ENCODE peak calls at places on chromosome 15, in four cellular contexts. One of them, this sample, is unnamed.
A peak's percentile ranks its signal among the peaks of the same experiment; 100 is the strongest.

GRCh38 chr15:64035525-64035924 is 10.8 kb downstream of the DAPK2 start:
- DNase-seq in iPS-NIHi11: no peak
- DNase-seq in stimulated activated CD4-positive, alpha-beta T cell treated with anti-CD3 and anti-CD28 coated beads, Interleukin-1b, Interleukin-23, amount 100 ng/mL, for 24 hours: no peak
- DNase-seq in EL: no peak
- DNase-seq in this sample: no peak

GRCh38 chr15:25508369-25509002 is 69.7 kb upstream of the UBE3A start:
- DNase-seq in stimulated activated CD4-positive, alpha-beta T cell treated with anti-CD3 and anti-CD28 coated beads, Interleukin-1b, Interleukin-23, amount 100 ng/mL, for 24 hours: no peak
- DNase-seq in iPS-NIHi11: peak; percentile 50
- DNase-seq in EL: peak; percentile 13
- DNase-seq in this sample: peak; percentile 61

GRCh38 chr15:58434334-58434888 is 2.6 kb downstream of the LIPC start:
- DNase-seq in iPS-NIHi11: peak; percentile 35
- DNase-seq in stimulated activated CD4-positive, alpha-beta T cell treated with anti-CD3 and anti-CD28 coated beads, Interleukin-1b, Interleukin-23, amount 100 ng/mL, for 24 hours: no peak
- DNase-seq in EL: no peak
- DNase-seq in this sample: no peak

GRCh38 chr15:80831606-80832224 is 52.5 kb downstream of the CEMIP start:
- DNase-seq in iPS-NIHi11: no peak
- DNase-seq in stimulated activated CD4-positive, alpha-beta T cell treated with anti-CD3 and anti-CD28 coated beads, Interleukin-1b, Interleukin-23, amount 100 ng/mL, for 24 hours: no peak
- DNase-seq in EL: no peak
- DNase-seq in this sample: no peak

GRCh38 chr15:90553248-90553745 is 23.6 kb downstream of the CRTC3 start:
- DNase-seq in EL: peak; percentile 87
- DNase-seq in stimulated activated CD4-positive, alpha-beta T cell treated with anti-CD3 and anti-CD28 coated beads, Interleukin-1b, Interleukin-23, amount 100 ng/mL, for 24 hours: no peak
- DNase-seq in iPS-NIHi11: no peak
- DNase-seq in this sample: peak; percentile 75

GRCh38 chr15:29468899-29469298 is 199.3 kb upstream of the NSMCE3 start:
- DNase-seq in EL: no peak
- DNase-seq in iPS-NIHi11: no peak
- DNase-seq in stimulated activated CD4-positive, alpha-beta T cell treated with anti-CD3 and anti-CD28 coated beads, Interleukin-1b, Interleukin-23, amount 100 ng/mL, for 24 hours: no peak
- DNase-seq in this sample: no peak

GRCh38 chr15:94239474-94239873 is 8.1 kb downstream of the MCTP2 start:
- DNase-seq in EL: no peak
- DNase-seq in iPS-NIHi11: no peak
- DNase-seq in stimulated activated CD4-positive, alpha-beta T cell treated with anti-CD3 and anti-CD28 coated beads, Interleukin-1b, Interleukin-23, amount 100 ng/mL, for 24 hours: no peak
- DNase-seq in this sample: no peak

GRCh38 chr15:63605816-63606215 is 8.6 kb downstream of the FBXL22 start:
- DNase-seq in EL: no peak
- DNase-seq in stimulated activated CD4-positive, alpha-beta T cell treated with anti-CD3 and anti-CD28 coated beads, Interleukin-1b, Interleukin-23, amount 100 ng/mL, for 24 hours: peak; percentile 42
- DNase-seq in iPS-NIHi11: no peak
- DNase-seq in this sample: no peak

GRCh38 chr15:50256188-50257041 is 9.1 kb downstream of the HDC start:
- DNase-seq in stimulated activated CD4-positive, alpha-beta T cell treated with anti-CD3 and anti-CD28 coated beads, Interleukin-1b, Interleukin-23, amount 100 ng/mL, for 24 hours: no peak
- DNase-seq in EL: peak; percentile 77
- DNase-seq in iPS-NIHi11: no peak
- DNase-seq in this sample: peak; percentile 68

GRCh38 chr15:72358121-72358520 is 17.7 kb downstream of the HEXA start:
- DNase-seq in EL: no peak
- DNase-seq in iPS-NIHi11: no peak
- DNase-seq in stimulated activated CD4-positive, alpha-beta T cell treated with anti-CD3 and anti-CD28 coated beads, Interleukin-1b, Interleukin-23, amount 100 ng/mL, for 24 hours: no peak
- DNase-seq in this sample: no peak

GRCh38 chr15:60584355-60585023 is 105.5 kb upstream of the ICE2 start:
- DNase-seq in stimulated activated CD4-positive, alpha-beta T cell treated with anti-CD3 and anti-CD28 coated beads, Interleukin-1b, Interleukin-23, amount 100 ng/mL, for 24 hours: no peak
- DNase-seq in EL: no peak
- DNase-seq in iPS-NIHi11: no peak
- DNase-seq in this sample: no peak

GRCh38 chr15:40278026-40278425 is 4.8 kb downstream of the ANKRD63 start:
- DNase-seq in stimulated activated CD4-positive, alpha-beta T cell treated with anti-CD3 and anti-CD28 coated beads, Interleukin-1b, Interleukin-23, amount 100 ng/mL, for 24 hours: no peak
- DNase-seq in iPS-NIHi11: no peak
- DNase-seq in EL: no peak
- DNase-seq in this sample: no peak

GRCh38 chr15:76299786-76300185 is 11.5 kb downstream of the ETFA start:
- DNase-seq in stimulated activated CD4-positive, alpha-beta T cell treated with anti-CD3 and anti-CD28 coated beads, Interleukin-1b, Interleukin-23, amount 100 ng/mL, for 24 hours: no peak
- DNase-seq in EL: no peak
- DNase-seq in iPS-NIHi11: no peak
- DNase-seq in this sample: no peak

GRCh38 chr15:91407237-91407889 is 307.3 kb downstream of the SV2B start:
- DNase-seq in iPS-NIHi11: peak; percentile 17
- DNase-seq in stimulated activated CD4-positive, alpha-beta T cell treated with anti-CD3 and anti-CD28 coated beads, Interleukin-1b, Interleukin-23, amount 100 ng/mL, for 24 hours: no peak
- DNase-seq in EL: peak; percentile 28
- DNase-seq in this sample: peak; percentile 65

GRCh38 chr15:62071711-62072308 is 5.0 kb downstream of the C2CD4A start:
- DNase-seq in EL: peak; percentile 42
- DNase-seq in stimulated activated CD4-positive, alpha-beta T cell treated with anti-CD3 and anti-CD28 coated beads, Interleukin-1b, Interleukin-23, amount 100 ng/mL, for 24 hours: no peak
- DNase-seq in iPS-NIHi11: no peak
- DNase-seq in this sample: peak; percentile 63

GRCh38 chr15:100891316-100892012 is 11.8 kb downstream of the ALDH1A3 start:
- DNase-seq in stimulated activated CD4-positive, alpha-beta T cell treated with anti-CD3 and anti-CD28 coated beads, Interleukin-1b, Interleukin-23, amount 100 ng/mL, for 24 hours: no peak
- DNase-seq in iPS-NIHi11: peak; percentile 62
- DNase-seq in EL: peak; percentile 16
- DNase-seq in this sample: no peak

GRCh38 chr15:58398053-58398452 is 33.7 kb upstream of the LIPC start:
- DNase-seq in stimulated activated CD4-positive, alpha-beta T cell treated with anti-CD3 and anti-CD28 coated beads, Interleukin-1b, Interleukin-23, amount 100 ng/mL, for 24 hours: no peak
- DNase-seq in iPS-NIHi11: no peak
- DNase-seq in EL: no peak
- DNase-seq in this sample: no peak

GRCh38 chr15:68415061-68415460 is 16.9 kb downstream of the ITGA11 start:
- DNase-seq in stimulated activated CD4-positive, alpha-beta T cell treated with anti-CD3 and anti-CD28 coated beads, Interleukin-1b, Interleukin-23, amount 100 ng/mL, for 24 hours: no peak
- DNase-seq in iPS-NIHi11: no peak
- DNase-seq in EL: no peak
- DNase-seq in this sample: no peak

GRCh38 chr15:43127752-43128151 is 5.6 kb upstream of the TMEM62 start:
- DNase-seq in stimulated activated CD4-positive, alpha-beta T cell treated with anti-CD3 and anti-CD28 coated beads, Interleukin-1b, Interleukin-23, amount 100 ng/mL, for 24 hours: no peak
- DNase-seq in EL: no peak
- DNase-seq in iPS-NIHi11: no peak
- DNase-seq in this sample: no peak

GRCh38 chr15:52491460-52491859 is 37.2 kb downstream of the MYO5A start:
- DNase-seq in iPS-NIHi11: no peak
- DNase-seq in EL: peak; percentile 50
- DNase-seq in stimulated activated CD4-positive, alpha-beta T cell treated with anti-CD3 and anti-CD28 coated beads, Interleukin-1b, Interleukin-23, amount 100 ng/mL, for 24 hours: no peak
- DNase-seq in this sample: peak; percentile 22

GRCh38 chr15:39555885-39556284 is 25.0 kb upstream of the THBS1 start:
- DNase-seq in iPS-NIHi11: no peak
- DNase-seq in stimulated activated CD4-positive, alpha-beta T cell treated with anti-CD3 and anti-CD28 coated beads, Interleukin-1b, Interleukin-23, amount 100 ng/mL, for 24 hours: no peak
- DNase-seq in EL: no peak
- DNase-seq in this sample: no peak

GRCh38 chr15:42306681-42307080 is 33.4 kb upstream of the TMEM87A start:
- DNase-seq in stimulated activated CD4-positive, alpha-beta T cell treated with anti-CD3 and anti-CD28 coated beads, Interleukin-1b, Interleukin-23, amount 100 ng/mL, for 24 hours: no peak
- DNase-seq in iPS-NIHi11: no peak
- DNase-seq in EL: no peak
- DNase-seq in this sample: no peak

GRCh38 chr15:87293016-87293415 is 963.5 kb downstream of the NTRK3 start:
- DNase-seq in EL: peak; percentile 60
- DNase-seq in stimulated activated CD4-positive, alpha-beta T cell treated with anti-CD3 and anti-CD28 coated beads, Interleukin-1b, Interleukin-23, amount 100 ng/mL, for 24 hours: no peak
- DNase-seq in iPS-NIHi11: no peak
- DNase-seq in this sample: peak; percentile 15

GRCh38 chr15:72179950-72180581 is 17.5 kb downstream of the GRAMD2A start:
- DNase-seq in iPS-NIHi11: no peak
- DNase-seq in EL: no peak
- DNase-seq in stimulated activated CD4-positive, alpha-beta T cell treated with anti-CD3 and anti-CD28 coated beads, Interleukin-1b, Interleukin-23, amount 100 ng/mL, for 24 hours: no peak
- DNase-seq in this sample: no peak

GRCh38 chr15:78364233-78364632 is 24.1 kb downstream of the CRABP1 start:
- DNase-seq in stimulated activated CD4-positive, alpha-beta T cell treated with anti-CD3 and anti-CD28 coated beads, Interleukin-1b, Interleukin-23, amount 100 ng/mL, for 24 hours: no peak
- DNase-seq in iPS-NIHi11: no peak
- DNase-seq in EL: no peak
- DNase-seq in this sample: no peak

GRCh38 chr15:81106560-81106959 is 27.5 kb upstream of the CFAP161 start:
- DNase-seq in iPS-NIHi11: peak; percentile 65
- DNase-seq in stimulated activated CD4-positive, alpha-beta T cell treated with anti-CD3 and anti-CD28 coated beads, Interleukin-1b, Interleukin-23, amount 100 ng/mL, for 24 hours: peak; percentile 17
- DNase-seq in EL: peak; percentile 85
- DNase-seq in this sample: peak; percentile 76

GRCh38 chr15:31279221-31280036 is 47.2 kb upstream of the KLF13 start:
- DNase-seq in stimulated activated CD4-positive, alpha-beta T cell treated with anti-CD3 and anti-CD28 coated beads, Interleukin-1b, Interleukin-23, amount 100 ng/mL, for 24 hours: no peak
- DNase-seq in EL: no peak
- DNase-seq in iPS-NIHi11: peak; percentile 2
- DNase-seq in this sample: no peak

GRCh38 chr15:58483316-58483715 is 51.5 kb downstream of the LIPC start:
- DNase-seq in iPS-NIHi11: no peak
- DNase-seq in stimulated activated CD4-positive, alpha-beta T cell treated with anti-CD3 and anti-CD28 coated beads, Interleukin-1b, Interleukin-23, amount 100 ng/mL, for 24 hours: no peak
- DNase-seq in EL: no peak
- DNase-seq in this sample: no peak

GRCh38 chr15:62392411-62392810 is 227.3 kb upstream of the C2CD4B start:
- DNase-seq in EL: peak; percentile 72
- DNase-seq in stimulated activated CD4-positive, alpha-beta T cell treated with anti-CD3 and anti-CD28 coated beads, Interleukin-1b, Interleukin-23, amount 100 ng/mL, for 24 hours: no peak
- DNase-seq in iPS-NIHi11: peak; percentile 20
- DNase-seq in this sample: peak; percentile 30